ENCODE peak calls at places on chromosomes 5 and 9, in seven cellular contexts. Z is neuronal stem cell, V is brain microvascular endothelial cell, G is AG04450, X is transverse colon, O is right lobe of liver, R is tibial nerve. Q is an unnamed sample.

GRCh38 chr9:15277400-15278137 is 29.4 kb downstream of the TTC39B start:
- DNase-seq in Z (no peak), V (no peak), G (no peak), X (no peak), O (no peak), R (no peak), Q (no peak)

GRCh38 chr9:128260340-128260739 is 15.5 kb downstream of the GOLGA2 start:
- DNase-seq in Z (no peak), V (no peak), G (no peak), X (no peak), O (no peak), R (no peak), Q (no peak)

GRCh38 chr5:172454355-172455086 is at the start of gene SH3PXD2B:
- DNase-seq in Z (peak; percentile 69), V (no peak), G (no peak), X (peak; percentile 65), O (peak; percentile 78), R (no peak), Q (peak; percentile 81)

GRCh38 chr5:149141957-149142851 is 911 bp downstream of the ABLIM3 start:
- DNase-seq in Z (peak; percentile 20), V (no peak), G (no peak), X (no peak), O (peak; percentile 71), R (peak; percentile 40), Q (no peak)

GRCh38 chr9:13143281-13143680 is 136.2 kb downstream of the MPDZ start:
- DNase-seq in Z (peak; percentile 12), V (no peak), G (no peak), X (no peak), O (no peak), R (no peak), Q (no peak)

GRCh38 chr9:37954581-37954981 is 50.7 kb upstream of the SLC25A51 start:
- DNase-seq in Z (no peak), V (no peak), G (no peak), X (no peak), O (no peak), R (no peak), Q (no peak)

GRCh38 chr9:114060711-114061110 is 17.4 kb downstream of the AMBP start:
- DNase-seq in Z (no peak), V (no peak), G (no peak), X (no peak), O (no peak), R (no peak), Q (peak; percentile 47)

GRCh38 chr9:114092336-114092735 is 6.8 kb downstream of the KIF12 start:
- DNase-seq in Z (no peak), V (no peak), G (no peak), X (no peak), O (no peak), R (no peak), Q (no peak)

GRCh38 chr5:34587355-34588241 is 68.5 kb upstream of the RAI14 start:
- DNase-seq in Z (no peak), V (peak; percentile 74), G (no peak), X (no peak), O (no peak), R (no peak), Q (no peak)

GRCh38 chr5:56833325-56833724 is 18.0 kb downstream of the MAP3K1 start:
- DNase-seq in Z (no peak), V (no peak), G (no peak), X (no peak), O (no peak), R (no peak), Q (peak; percentile 55)

GRCh38 chr5:56819027-56819881 is 3.9 kb downstream of the MAP3K1 start:
- DNase-seq in Z (no peak), V (no peak), G (no peak), X (no peak), O (no peak), R (no peak), Q (no peak)

GRCh38 chr5:147901555-147901954 is 4.8 kb downstream of the C5orf46 start:
- DNase-seq in Z (no peak), V (peak; percentile 69), G (no peak), X (no peak), O (no peak), R (no peak), Q (no peak)

GRCh38 chr9:19174127-19174921 is 47.0 kb upstream of the PLIN2 start:
- DNase-seq in Z (peak; percentile 20), V (peak; percentile 96), G (peak; percentile 65), X (peak; percentile 56), O (peak; percentile 52), R (peak; percentile 73), Q (no peak)

GRCh38 chr5:10424124-10424731 is 17.5 kb upstream of the ROPN1L start:
- DNase-seq in Z (no peak), V (peak; percentile 27), G (no peak), X (no peak), O (no peak), R (no peak), Q (no peak)

GRCh38 chr5:10595678-10596309 is 31.9 kb downstream of the ANKRD33B start:
- DNase-seq in Z (no peak), V (peak; percentile 77), G (peak; percentile 64), X (no peak), O (no peak), R (peak; percentile 60), Q (no peak)

GRCh38 chr5:148810821-148811220 is 15.6 kb upstream of the ADRB2 start:
- DNase-seq in Z (no peak), V (no peak), G (no peak), X (no peak), O (no peak), R (no peak), Q (no peak)

GRCh38 chr5:19608434-19608833 is 379.6 kb downstream of the CDH18 start:
- DNase-seq in Z (no peak), V (no peak), G (no peak), X (no peak), O (no peak), R (no peak), Q (no peak)

GRCh38 chr9:100641166-100641565 is 63.3 kb downstream of the CAVIN4 start:
- DNase-seq in Z (no peak), V (no peak), G (no peak), X (no peak), O (no peak), R (no peak), Q (no peak)

GRCh38 chr5:39256472-39256871 is 37.1 kb upstream of the FYB1 start:
- DNase-seq in Z (no peak), V (peak; percentile 57), G (peak; percentile 55), X (peak; percentile 16), O (no peak), R (no peak), Q (no peak)

GRCh38 chr5:132498152-132498551 is 7.6 kb upstream of the IRF1 start:
- DNase-seq in Z (no peak), V (no peak), G (no peak), X (no peak), O (peak; percentile 87), R (peak; percentile 5), Q (peak; percentile 78)
- H3K4me3 ChIP-seq in Z (no peak overlapping the region), V (no peak overlapping the region), G (peak overlapping the region; percentile 5), X (no peak overlapping the region), O (no peak overlapping the region), R (no peak overlapping the region), Q (no peak overlapping the region)

DNA sequence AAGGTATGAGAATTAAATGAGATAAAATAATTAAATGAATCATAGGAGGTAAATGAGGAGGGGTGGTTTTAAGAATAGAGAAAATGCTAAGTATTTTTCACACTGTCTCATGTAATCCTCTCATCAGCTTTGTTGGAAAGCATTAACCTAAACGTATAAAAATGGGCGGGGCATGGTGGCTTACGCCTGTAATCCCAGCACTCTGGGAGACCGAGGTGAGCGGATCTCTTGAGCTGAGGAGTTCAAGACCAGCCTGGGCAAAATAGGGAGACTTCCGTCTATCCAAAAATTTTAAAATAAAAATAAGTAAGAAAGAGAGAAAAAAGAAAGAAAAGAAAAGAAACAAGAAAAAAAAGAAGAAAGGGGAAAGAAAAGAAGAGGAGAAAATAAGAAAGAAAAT is 1.9 kb upstream of the RFK start:
- DNase-seq in Z (no peak), V (no peak), G (no peak), X (no peak), O (no peak), R (no peak), Q (no peak)
- H3K27ac ChIP-seq in Z (no peak overlapping the region), V (no peak overlapping the region), G (no peak overlapping the region), X (peak overlapping the region; percentile 94), O (no peak overlapping the region), R (no peak overlapping the region), Q (peak overlapping the region; percentile 96)

DNA sequence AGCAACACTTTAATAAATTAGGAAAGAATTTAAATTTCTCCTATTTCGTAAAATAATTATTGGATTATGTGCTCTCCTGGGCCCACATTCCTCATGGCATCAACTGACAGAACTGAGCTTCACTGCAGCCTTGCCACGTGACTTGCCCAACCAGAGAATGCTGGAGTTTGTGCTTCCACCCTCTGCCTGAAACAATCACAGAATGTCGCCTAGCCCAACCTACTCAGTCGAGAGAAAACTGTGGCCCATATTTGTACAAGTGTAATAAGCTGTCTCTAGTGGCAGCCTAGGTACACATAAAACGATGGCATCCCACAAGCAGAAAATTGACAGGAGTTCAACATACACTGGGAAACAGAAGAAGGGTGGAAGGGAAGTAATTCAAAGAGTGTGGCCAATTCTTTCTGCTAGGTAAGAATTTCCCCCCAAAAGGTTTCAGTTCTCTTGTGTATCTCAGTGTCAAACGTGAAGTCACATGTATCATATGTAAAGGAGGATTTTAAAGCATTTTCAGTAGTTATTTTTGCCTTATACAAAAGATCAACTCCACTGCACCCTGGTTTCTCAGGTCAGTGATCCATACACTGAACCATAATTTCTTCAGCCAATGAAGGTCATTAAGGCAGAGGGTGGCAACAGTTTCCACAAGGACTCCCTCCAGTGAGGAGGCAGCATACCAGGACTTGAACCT is 41.7 kb downstream of the ZNF608 start:
- DNase-seq in Z (no peak), V (no peak), G (no peak), X (no peak), O (no peak), R (no peak), Q (no peak)
- H3K4me3 ChIP-seq in Z (no peak overlapping the region), V (no peak overlapping the region), G (no peak overlapping the region), X (no peak overlapping the region), O (no peak overlapping the region), R (no peak overlapping the region), Q (no peak overlapping the region)

DNA sequence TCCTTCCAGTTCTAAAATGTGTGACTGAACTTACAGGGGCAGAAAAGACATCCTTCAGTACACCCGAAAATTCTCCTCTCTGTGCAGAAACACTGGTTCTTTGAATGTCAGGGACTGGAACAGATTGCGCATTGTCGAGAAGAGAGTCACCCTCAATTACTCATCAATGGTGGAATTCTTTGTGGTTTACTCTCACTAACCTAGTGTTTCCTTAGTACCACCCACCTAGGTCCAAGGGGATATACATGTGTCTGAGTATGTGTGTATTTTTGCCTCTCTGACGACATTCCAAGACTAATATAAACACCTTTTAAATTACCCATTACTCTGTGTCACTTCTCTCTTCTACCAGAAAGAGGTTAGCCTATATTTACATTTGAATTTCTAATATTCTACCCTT is 660.8 kb downstream of the TLE1 start:
- DNase-seq in Z (no peak), V (peak; percentile 92), G (peak; percentile 74), X (no peak), O (no peak), R (peak; percentile 9), Q (no peak)
- H3K27ac ChIP-seq in Z (no peak overlapping the region), V (peak overlapping the region; percentile 31), G (no peak overlapping the region), X (no peak overlapping the region), O (no peak overlapping the region), R (peak overlapping the region; percentile 46), Q (no peak overlapping the region)

GRCh38 chr9:76572205-76572550 is 113.2 kb downstream of the GCNT1 start:
- DNase-seq in Z (no peak), V (no peak), G (no peak), X (no peak), O (no peak), R (no peak), Q (no peak)
- H3K4me3 ChIP-seq in Z (no peak overlapping the region), V (peak overlapping the region; percentile 48), G (no peak overlapping the region), X (peak overlapping the region; percentile 34), O (no peak overlapping the region), R (no peak overlapping the region), Q (no peak overlapping the region)

Q was measured in spleen.